ENCODE peak calls at places on chromosomes 7 and 10, in four cellular contexts. F is IMR-90, I is lung, V is endothelial cell of umbilical vein. H is an unnamed sample. For H3K9me3, the result is how much of the 10 kb centered on the place peaks cover.

GRCh38 chr10:130160775-130161174 is 24.6 kb downstream of the GLRX3 start:
- DNase-seq in F (peak), I (no peak), V (no peak), H (no peak)

GRCh38 chr10:114526112-114526496 is 121.8 kb upstream of the AFAP1L2 start:
- DNase-seq in F (peak), I (no peak), V (no peak), H (no peak)

GRCh38 chr7:94188350-94188749 is 184.2 kb upstream of the BET1 start:
- DNase-seq in F (no peak), I (no peak), V (no peak), H (no peak)

GRCh38 chr7:80498481-80499349 is 13.1 kb downstream of the GNAT3 start:
- DNase-seq in F (peak), I (no peak), V (peak), H (no peak)

GRCh38 chr7:5670173-5670933 is 111.1 kb downstream of the RNF216 start:
- DNase-seq in F (peak), I (no peak), V (no peak), H (no peak)

GRCh38 chr10:124650263-124650662 is 93.9 kb downstream of the FAM53B start:
- DNase-seq in F (no peak), I (no peak), V (no peak), H (no peak)

GRCh38 chr10:70425096-70425495 is 16.4 kb downstream of the NODAL start:
- DNase-seq in F (no peak), I (no peak), V (no peak), H (no peak)

GRCh38 chr10:33334170-33334838 is at the start of gene NRP1:
- DNase-seq in F (no peak), I (no peak), V (peak), H (peak)

GRCh38 chr10:128137877-128138276 is 11.7 kb upstream of the MKI67 start:
- DNase-seq in F (peak), I (no peak), V (no peak), H (no peak)

GRCh38 chr10:96124230-96125141 is 5.6 kb upstream of the ZNF518A start:
- DNase-seq in F (peak), I (peak), V (peak), H (no peak)

GRCh38 chr10:7040681-7041080 is 370.2 kb downstream of the SFMBT2 start:
- DNase-seq in F (no peak), I (no peak), V (no peak), H (no peak)

GRCh38 chr10:7635431-7636125 is 31.2 kb downstream of the ITIH5 start:
- DNase-seq in F (no peak), I (no peak), V (no peak), H (no peak)

GRCh38 chr7:126780993-126781392 is 471.7 kb downstream of the GRM8 start:
- DNase-seq in F (no peak), I (no peak), V (no peak), H (no peak)

GRCh38 chr10:74179124-74179710 is 28.2 kb downstream of the ADK start:
- DNase-seq in F (peak), I (no peak), V (no peak), H (no peak)

GRCh38 chr7:84510501-84510900 is 315.9 kb upstream of the SEMA3A start:
- DNase-seq in F (peak), I (no peak), V (peak), H (no peak)

GRCh38 chr10:1665681-1666080 is 71.6 kb downstream of the ADARB2 start:
- DNase-seq in F (no peak), I (no peak), V (no peak), H (no peak)
- H3K9me3 ChIP-seq in F (half or more), I (under half), V (under half), H (under half)

DNA sequence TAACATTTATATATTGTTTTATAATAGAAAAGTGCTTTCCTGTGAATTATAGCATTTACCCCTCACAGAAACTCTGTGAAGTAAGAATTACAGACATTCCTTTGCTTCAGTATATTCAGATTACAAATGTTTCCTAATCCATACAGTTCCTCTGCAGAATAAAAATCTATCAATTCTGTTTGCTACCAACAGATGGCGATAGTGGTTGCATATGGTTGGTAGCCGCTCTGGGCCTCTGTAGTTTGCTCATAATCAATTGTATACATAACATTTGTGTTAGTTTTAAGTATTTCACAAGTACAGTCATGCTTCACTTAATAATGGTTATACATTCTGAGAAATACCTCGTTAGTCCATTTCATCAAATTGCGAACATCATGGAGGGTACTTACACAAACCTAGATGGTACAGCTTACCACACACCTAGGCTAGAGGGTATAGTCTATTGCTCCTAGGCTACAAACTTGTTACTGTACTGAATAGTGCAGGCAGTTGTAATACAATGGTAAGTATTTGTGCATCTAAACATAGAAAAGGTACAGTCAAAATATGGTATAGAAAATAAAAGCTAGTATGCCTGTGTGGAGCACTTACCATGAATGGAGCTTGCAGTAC is 94.4 kb upstream of the STEAP4 start:
- DNase-seq in F (no peak), I (no peak), V (peak), H (no peak)
- TF ChIP-seq CTCF in F (no peak), I (no peak), V (peak), H (peak)

GRCh38 chr7:108526768-108527017 is 758 bp upstream of the PNPLA8 start:
- DNase-seq in F (no peak), I (no peak), V (no peak), H (no peak)
- H3K9me3 ChIP-seq in F (under half), I (under half), V (under half), H (under half)

DNA sequence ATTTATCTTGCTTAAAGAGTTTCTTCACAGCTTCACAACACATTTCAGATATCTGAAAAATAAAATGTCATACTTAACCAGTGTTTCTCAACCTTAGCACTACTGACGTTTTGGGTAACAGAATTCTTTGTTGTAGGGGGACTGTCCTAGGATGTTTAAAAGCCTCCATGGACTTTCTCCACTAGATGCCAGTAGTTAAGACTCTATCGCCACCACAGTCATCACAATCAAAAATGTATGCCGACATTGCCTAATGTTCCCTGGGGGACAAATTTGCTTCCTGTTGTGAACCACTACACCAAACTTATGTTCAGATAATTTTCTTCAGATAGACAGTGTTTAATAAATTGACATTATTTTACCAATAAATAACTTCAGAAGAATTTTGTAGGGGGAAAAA is 13.4 kb downstream of the NOC3L start:
- DNase-seq in F (no peak), I (no peak), V (no peak), H (no peak)
- TF ChIP-seq CTCF in F (no peak), I (no peak), V (no peak), H (no peak)

GRCh38 chr7:157638563-157638962 is 301.8 kb downstream of the DNAJB6 start:
- DNase-seq in F (no peak), I (no peak), V (no peak), H (no peak)
- H3K9me3 ChIP-seq in F (under half), I (under half), V (under half), H (under half)

DNA sequence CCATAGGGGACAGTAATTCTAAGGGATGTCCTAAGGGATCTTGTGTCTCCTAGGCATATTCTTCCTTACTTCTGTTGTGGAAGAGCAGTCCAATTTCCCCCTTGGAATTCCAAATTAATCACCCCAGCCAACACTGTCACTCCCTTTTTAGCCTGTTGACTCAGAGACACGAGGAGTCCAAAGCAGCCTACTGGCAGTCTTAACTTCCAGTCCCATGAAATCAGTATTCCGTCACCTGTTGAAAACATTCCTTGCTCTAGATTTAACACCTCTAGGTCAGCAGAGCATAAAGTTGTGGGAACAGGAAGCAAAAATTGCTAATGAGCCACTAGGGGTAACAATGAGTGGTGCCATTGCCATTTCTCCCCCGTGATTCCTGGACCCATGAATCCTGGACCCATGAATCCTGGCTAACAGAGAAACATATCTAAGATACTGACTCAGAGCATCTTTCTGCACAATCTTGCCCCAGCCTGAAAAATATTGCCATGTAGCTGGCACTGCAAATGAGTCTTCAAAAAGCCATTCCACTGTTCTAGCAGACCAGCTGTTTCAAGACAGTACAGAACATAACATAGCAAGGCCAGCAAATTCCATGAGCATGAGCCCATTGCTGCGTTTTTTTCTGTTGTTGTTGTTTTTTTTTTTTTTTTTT is 252.7 kb upstream of the PTER start:
- DNase-seq in F (no peak), I (no peak), V (no peak), H (no peak)
- TF ChIP-seq CTCF in F (no peak), I (no peak), V (no peak), H (no peak)

GRCh38 chr7:14766747-14767146 is 135.8 kb downstream of the DGKB start:
- DNase-seq in F (no peak), I (no peak), V (no peak), H (no peak)
- H3K9me3 ChIP-seq in F (under half), I (under half), V (under half), H (under half)

DNA sequence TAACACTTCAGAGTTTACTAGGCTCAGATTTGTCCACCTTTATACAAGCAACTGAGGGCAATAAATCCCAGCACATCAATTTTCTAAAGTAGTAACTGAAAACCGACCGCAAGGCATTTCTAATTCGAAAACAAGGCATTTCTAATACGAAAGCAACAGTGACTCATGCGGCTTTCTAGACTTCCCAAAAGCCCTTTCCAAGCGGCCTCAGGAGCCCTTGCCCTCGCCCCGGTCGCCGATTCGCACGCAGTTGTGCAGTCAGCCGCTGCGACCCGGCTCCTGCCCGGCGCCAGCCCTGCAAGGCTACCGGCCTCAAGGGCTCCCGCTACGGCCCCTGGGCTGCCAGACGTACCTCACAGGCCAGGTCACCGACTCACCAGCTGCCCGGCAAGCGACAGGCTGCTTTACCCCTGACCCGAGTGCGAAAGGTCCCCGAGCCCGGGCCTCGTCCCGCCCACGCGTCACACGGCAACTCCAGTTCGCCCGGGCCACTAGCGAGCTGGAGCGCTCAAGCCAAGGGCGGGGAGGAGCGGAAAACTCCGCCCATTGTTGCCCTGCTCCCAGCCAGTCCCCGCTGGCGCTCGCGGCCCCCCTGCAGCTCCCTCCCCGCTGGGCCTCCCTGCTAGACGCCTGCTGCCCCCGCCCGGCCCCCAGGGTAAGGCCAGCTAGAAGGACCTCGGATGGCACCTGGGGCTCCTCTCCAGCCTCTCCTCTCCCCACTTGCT is 7.3 kb downstream of the NCOA4 start:
- DNase-seq in F (peak), I (peak), V (peak), H (peak)
- TF ChIP-seq CTCF in F (peak), I (no peak), V (no peak), H (peak)

DNA sequence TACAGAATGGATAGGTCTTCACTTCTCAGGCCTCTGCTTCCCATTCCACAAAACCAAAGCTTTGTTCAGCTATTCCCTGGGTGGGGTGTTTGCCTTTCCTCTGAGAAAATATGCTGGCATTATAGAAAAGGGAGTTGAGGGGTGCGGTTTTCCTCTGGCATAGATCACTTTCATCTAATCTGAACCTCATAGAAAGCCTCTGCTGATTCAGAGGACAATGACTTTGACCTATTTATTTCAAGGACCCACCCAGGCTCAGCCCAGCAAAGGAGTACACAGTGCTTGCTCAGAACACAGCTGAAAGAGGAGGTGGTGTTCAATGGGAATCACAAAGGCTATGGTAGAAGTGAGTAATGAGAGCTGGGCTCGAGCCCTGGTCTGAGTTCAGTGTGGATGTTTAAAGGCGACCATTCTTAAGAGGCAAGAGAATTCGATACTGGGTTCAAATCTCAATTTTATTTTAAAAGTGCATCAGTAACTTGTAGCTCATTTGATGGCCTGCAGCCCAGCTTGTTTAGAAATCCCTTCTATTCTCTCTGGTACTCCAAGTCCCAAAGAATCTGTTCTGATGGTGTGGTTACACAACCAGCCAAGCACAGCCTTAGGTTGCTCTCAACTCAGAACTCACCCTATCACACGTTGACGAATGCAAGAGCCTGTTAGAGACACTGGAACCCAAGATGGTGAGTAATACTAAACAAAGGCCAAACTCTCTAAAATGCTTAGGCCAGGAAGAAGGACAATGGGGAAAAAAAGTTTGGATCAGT is 1012.8 kb downstream of the LRMDA start:
- DNase-seq in F (peak), I (no peak), V (no peak), H (peak)
- H3K9me3 ChIP-seq in F (under half), I (under half), V (under half), H (under half)

H was measured in right atrium auricular region.